ENCODE peak calls at places on chromosomes 1 and 21, in eight cellular contexts. W is SJSA1; N is T-helper 9 cell; U is AG08396; B is T-helper 2 cell; F is NCI-H524 treated with DMSO at 0.1 percent for 48 hours; I is CD8-positive, alpha-beta memory T cell; J is GM20000. Z is an unnamed sample.

GRCh38 chr1:23865543-23865930 is 2.6 kb downstream of the FUCA1 start:
- DNase-seq in J (peak; percentile 38), N (no peak), B (no peak), U (peak; percentile 17), F (no peak), W (no peak), I (no peak), Z (peak; percentile 90)

GRCh38 chr1:183209533-183210158 is 23.6 kb downstream of the LAMC2 start:
- DNase-seq in U (peak; percentile 83), W (no peak), F (no peak), J (peak; percentile 46), N (no peak), B (no peak), I (no peak), Z (peak; percentile 57)

GRCh38 chr1:184244962-184245361 is 141.9 kb upstream of the C1orf21 start:
- DNase-seq in B (no peak), I (no peak), U (no peak), F (no peak), W (no peak), N (no peak), J (no peak), Z (no peak)

GRCh38 chr1:75203415-75204277 is 69.5 kb downstream of the LHX8 start:
- DNase-seq in B (no peak), W (no peak), F (peak; percentile 26), J (peak; percentile 27), U (peak; percentile 26), I (no peak), N (no peak), Z (peak; percentile 45)

GRCh38 chr1:216528816-216529215 is 105.6 kb upstream of the USH2A start:
- DNase-seq in W (no peak), F (no peak), J (peak; percentile 8), N (no peak), I (no peak), B (no peak), U (no peak), Z (peak; percentile 73)

GRCh38 chr1:187971851-187972250 is 1143.1 kb downstream of the PLA2G4A start:
- DNase-seq in I (no peak), U (no peak), J (no peak), B (no peak), N (no peak), F (no peak), W (no peak), Z (no peak)

GRCh38 chr1:215556996-215557395 is 10.1 kb upstream of the KCTD3 start:
- DNase-seq in W (no peak), F (no peak), J (no peak), N (no peak), B (no peak), U (no peak), I (no peak), Z (no peak)

GRCh38 chr1:208604295-208604694 is 360.1 kb upstream of the PLXNA2 start:
- DNase-seq in B (no peak), N (no peak), J (peak; percentile 61), I (no peak), W (no peak), U (no peak), F (no peak), Z (peak; percentile 78)

GRCh38 chr1:210841926-210842625 is 291.9 kb downstream of the KCNH1 start:
- DNase-seq in F (no peak), U (no peak), B (no peak), J (no peak), I (no peak), N (no peak), W (no peak), Z (no peak)

GRCh38 chr1:226624526-226624925 is 76.0 kb downstream of the STUM start:
- DNase-seq in B (no peak), I (no peak), N (no peak), W (no peak), F (no peak), J (no peak), U (no peak), Z (no peak)

GRCh38 chr1:181166377-181167196 is 78.1 kb downstream of the IER5 start:
- DNase-seq in I (peak; percentile 75), N (peak; percentile 53), F (peak; percentile 42), J (peak; percentile 79), B (peak; percentile 52), U (peak; percentile 80), W (peak; percentile 59), Z (peak; percentile 83)

GRCh38 chr21:16308269-16308668 is 578.5 kb downstream of the USP25 start:
- DNase-seq in I (no peak), F (no peak), U (no peak), B (no peak), N (no peak), J (peak; percentile 10), W (no peak), Z (no peak)